ENCODE peak calls at places on chromosomes 13 and 19, in five cellular contexts. One of them, this sample, is unnamed. For H3K27me3 and H3K4me1, the result is how much of the 10 kb centered on the place peaks cover.

GRCh38 chr13:113751491-113751890 is 7.5 kb upstream of the TMEM255B start:
- DNase-seq in heart left ventricle: no peak
- DNase-seq in astrocyte: no peak
- DNase-seq in spleen: peak
- DNase-seq in psoas muscle: no peak
- DNase-seq in this sample: no peak

GRCh38 chr19:58450836-58451357 is 525 bp upstream of the ZNF324B start:
- DNase-seq in astrocyte: no peak
- DNase-seq in psoas muscle: no peak
- DNase-seq in heart left ventricle: no peak
- DNase-seq in spleen: no peak
- DNase-seq in this sample: no peak

GRCh38 chr19:54339646-54340358 is 840 bp upstream of the LILRA4 start:
- DNase-seq in psoas muscle: no peak
- DNase-seq in spleen: no peak
- DNase-seq in heart left ventricle: no peak
- DNase-seq in astrocyte: no peak
- DNase-seq in this sample: no peak

GRCh38 chr13:98919566-98919965 is 58.3 kb downstream of the DOCK9 start:
- DNase-seq in heart left ventricle: no peak
- DNase-seq in astrocyte: peak
- DNase-seq in psoas muscle: no peak
- DNase-seq in spleen: no peak
- DNase-seq in this sample: no peak

GRCh38 chr13:96003304-96003703 is 49.9 kb downstream of the UGGT2 start:
- DNase-seq in astrocyte: no peak
- DNase-seq in psoas muscle: no peak
- DNase-seq in spleen: no peak
- DNase-seq in heart left ventricle: no peak
- DNase-seq in this sample: no peak

GRCh38 chr13:20704459-20705069 is 1.1 kb downstream of the IL17D start:
- DNase-seq in heart left ventricle: no peak
- DNase-seq in psoas muscle: no peak
- DNase-seq in spleen: no peak
- DNase-seq in astrocyte: no peak
- DNase-seq in this sample: no peak

GRCh38 chr19:46035986-46036744 is 4.6 kb downstream of the IGFL4 start:
- DNase-seq in psoas muscle: no peak
- DNase-seq in astrocyte: no peak
- DNase-seq in spleen: no peak
- DNase-seq in heart left ventricle: no peak
- DNase-seq in this sample: no peak

GRCh38 chr13:36858285-36858684 is 39.3 kb downstream of the RFXAP start:
- DNase-seq in astrocyte: peak
- DNase-seq in heart left ventricle: no peak
- DNase-seq in psoas muscle: no peak
- DNase-seq in spleen: no peak
- DNase-seq in this sample: no peak

GRCh38 chr19:18514800-18515682 is 6.8 kb downstream of the ELL start:
- DNase-seq in heart left ventricle: peak
- DNase-seq in spleen: peak
- DNase-seq in psoas muscle: no peak
- DNase-seq in astrocyte: no peak
- DNase-seq in this sample: peak

GRCh38 chr13:73417012-73417615 is 358.3 kb downstream of the KLF5 start:
- DNase-seq in astrocyte: no peak
- DNase-seq in heart left ventricle: no peak
- DNase-seq in psoas muscle: no peak
- DNase-seq in spleen: no peak
- DNase-seq in this sample: no peak

GRCh38 chr13:41614671-41615519 is 157.5 kb downstream of the RGCC start:
- DNase-seq in spleen: no peak
- DNase-seq in psoas muscle: no peak
- DNase-seq in heart left ventricle: no peak
- DNase-seq in astrocyte: peak
- DNase-seq in this sample: no peak

GRCh38 chr19:43780706-43781525 is at the start of gene KCNN4:
- DNase-seq in heart left ventricle: no peak
- DNase-seq in astrocyte: peak
- DNase-seq in spleen: peak
- DNase-seq in psoas muscle: no peak
- DNase-seq in this sample: no peak

GRCh38 chr13:99151516-99151915 is 49.1 kb upstream of the UBAC2 start:
- DNase-seq in heart left ventricle: no peak
- DNase-seq in astrocyte: peak
- DNase-seq in psoas muscle: no peak
- DNase-seq in spleen: no peak
- DNase-seq in this sample: no peak

GRCh38 chr13:102877285-102877684 is 31.5 kb downstream of the ERCC5 start:
- DNase-seq in psoas muscle: peak
- DNase-seq in spleen: no peak
- DNase-seq in heart left ventricle: peak
- DNase-seq in astrocyte: peak
- DNase-seq in this sample: no peak

GRCh38 chr13:105202384-105202783 is 1333.1 kb downstream of the EFNB2 start:
- DNase-seq in spleen: no peak
- DNase-seq in psoas muscle: no peak
- DNase-seq in heart left ventricle: no peak
- DNase-seq in astrocyte: peak
- DNase-seq in this sample: no peak

GRCh38 chr13:40215311-40215710 is 451.1 kb downstream of the FOXO1 start:
- DNase-seq in psoas muscle: no peak
- DNase-seq in astrocyte: no peak
- DNase-seq in heart left ventricle: no peak
- DNase-seq in spleen: no peak
- DNase-seq in this sample: no peak

GRCh38 chr19:50418186-50419021 is at the start of gene SPIB:
- DNase-seq in psoas muscle: peak
- DNase-seq in heart left ventricle: no peak
- DNase-seq in spleen: peak
- DNase-seq in astrocyte: no peak
- DNase-seq in this sample: no peak

GRCh38 chr13:67064920-67065319 is 165.2 kb downstream of the PCDH9 start:
- DNase-seq in spleen: no peak
- DNase-seq in astrocyte: no peak
- DNase-seq in psoas muscle: no peak
- DNase-seq in heart left ventricle: no peak
- DNase-seq in this sample: no peak

GRCh38 chr13:74061939-74062595 is 72.1 kb downstream of the KLF12 start:
- DNase-seq in heart left ventricle: no peak
- DNase-seq in psoas muscle: no peak
- DNase-seq in spleen: no peak
- DNase-seq in astrocyte: peak
- DNase-seq in this sample: no peak

GRCh38 chr19:1746401-1747284 is 6.7 kb upstream of the ONECUT3 start:
- DNase-seq in spleen: no peak
- DNase-seq in heart left ventricle: no peak
- DNase-seq in psoas muscle: no peak
- DNase-seq in astrocyte: peak
- DNase-seq in this sample: no peak

GRCh38 chr19:4524808-4525562 is 6.7 kb upstream of the PLIN4 start:
- DNase-seq in astrocyte: no peak
- DNase-seq in spleen: peak
- DNase-seq in psoas muscle: peak
- DNase-seq in heart left ventricle: peak
- DNase-seq in this sample: no peak
- H3K27me3 ChIP-seq in astrocyte: under half
- H3K27me3 ChIP-seq in spleen: under half
- H3K27me3 ChIP-seq in psoas muscle: under half
- H3K27me3 ChIP-seq in heart left ventricle: under half
- H3K27me3 ChIP-seq in this sample: under half

DNA sequence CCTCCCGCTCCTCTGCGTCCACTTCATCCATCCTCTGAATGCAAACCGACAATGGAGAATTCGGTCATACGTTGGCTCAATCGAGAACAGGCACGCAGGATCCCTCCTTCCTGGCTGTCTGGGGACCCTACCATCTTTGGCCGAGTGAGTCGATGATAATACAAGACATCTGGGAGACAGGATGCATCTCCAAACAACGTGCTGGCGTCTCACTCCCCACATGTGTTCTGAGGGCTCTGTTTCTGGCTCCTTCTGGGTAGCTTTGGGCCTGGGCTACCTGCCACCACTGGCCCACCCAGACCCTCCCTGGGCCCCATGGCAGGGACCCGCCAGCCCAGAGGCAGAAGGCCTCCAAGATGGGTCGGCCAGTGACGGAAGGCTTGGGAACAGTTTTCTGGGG is 31.4 kb downstream of the CEBPG start:
- DNase-seq in spleen: peak
- DNase-seq in psoas muscle: peak
- DNase-seq in heart left ventricle: no peak
- DNase-seq in astrocyte: no peak
- DNase-seq in this sample: peak
- H3K4me1 ChIP-seq in spleen: under half
- H3K4me1 ChIP-seq in psoas muscle: under half
- H3K4me1 ChIP-seq in heart left ventricle: under half
- H3K4me1 ChIP-seq in astrocyte: under half
- H3K4me1 ChIP-seq in this sample: under half

GRCh38 chr19:38451629-38452028 is 18.1 kb downstream of the RYR1 start:
- DNase-seq in psoas muscle: no peak
- DNase-seq in heart left ventricle: no peak
- DNase-seq in astrocyte: no peak
- DNase-seq in spleen: no peak
- DNase-seq in this sample: no peak

GRCh38 chr19:38452430-38453366 is 19.2 kb downstream of the RYR1 start:
- DNase-seq in psoas muscle: peak
- DNase-seq in astrocyte: no peak
- DNase-seq in spleen: no peak
- DNase-seq in heart left ventricle: no peak
- DNase-seq in this sample: no peak

GRCh38 chr19:38448225-38448624 is 14.7 kb downstream of the RYR1 start:
- DNase-seq in heart left ventricle: no peak
- DNase-seq in psoas muscle: no peak
- DNase-seq in astrocyte: no peak
- DNase-seq in spleen: no peak
- DNase-seq in this sample: no peak

GRCh38 chr19:38451036-38451435 is 17.5 kb downstream of the RYR1 start:
- DNase-seq in psoas muscle: no peak
- DNase-seq in astrocyte: no peak
- DNase-seq in heart left ventricle: no peak
- DNase-seq in spleen: no peak
- DNase-seq in this sample: no peak

DNA sequence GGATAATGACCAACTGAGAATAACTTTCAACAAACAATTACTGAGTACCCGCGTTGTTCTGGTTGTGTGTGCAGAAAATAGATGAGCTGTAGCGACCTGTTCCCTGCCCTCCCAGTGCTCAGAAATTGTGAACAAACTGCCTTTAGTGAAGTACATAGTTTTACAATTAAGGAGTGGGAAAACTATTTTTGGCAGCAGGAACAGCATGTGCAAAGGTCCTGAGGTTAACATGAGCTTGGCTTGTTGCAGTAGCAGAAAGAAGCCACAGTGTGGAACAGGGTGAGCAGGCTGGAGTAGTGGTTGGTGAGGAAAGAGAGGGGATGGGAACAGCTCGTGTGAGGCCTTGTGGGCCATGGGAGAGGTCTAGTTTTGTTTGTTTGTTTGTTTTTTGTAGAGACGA is 16.0 kb downstream of the RYR1 start:
- DNase-seq in spleen: no peak
- DNase-seq in heart left ventricle: no peak
- DNase-seq in astrocyte: no peak
- DNase-seq in psoas muscle: no peak
- DNase-seq in this sample: no peak
- H3K27me3 ChIP-seq in spleen: under half
- H3K27me3 ChIP-seq in heart left ventricle: under half
- H3K27me3 ChIP-seq in astrocyte: under half
- H3K27me3 ChIP-seq in psoas muscle: under half
- H3K27me3 ChIP-seq in this sample: under half

GRCh38 chr13:75173457-75174356 is 308.3 kb downstream of the TBC1D4 start:
- DNase-seq in spleen: no peak
- DNase-seq in psoas muscle: no peak
- DNase-seq in astrocyte: no peak
- DNase-seq in heart left ventricle: no peak
- DNase-seq in this sample: no peak
- H3K4me1 ChIP-seq in spleen: under half
- H3K4me1 ChIP-seq in psoas muscle: under half
- H3K4me1 ChIP-seq in astrocyte: under half
- H3K4me1 ChIP-seq in heart left ventricle: under half
- H3K4me1 ChIP-seq in this sample: under half

GRCh38 chr13:111537115-111537728 is 216.8 kb downstream of the TEX29 start:
- DNase-seq in spleen: peak
- DNase-seq in astrocyte: no peak
- DNase-seq in psoas muscle: no peak
- DNase-seq in heart left ventricle: no peak
- DNase-seq in this sample: peak
- H3K27me3 ChIP-seq in spleen: under half
- H3K27me3 ChIP-seq in astrocyte: under half
- H3K27me3 ChIP-seq in psoas muscle: under half
- H3K27me3 ChIP-seq in heart left ventricle: under half
- H3K27me3 ChIP-seq in this sample: half or more